ENCODE peak calls at places on chromosome 3, in five cellular contexts. B, G, O, H and E are unnamed samples.

GRCh38 chr3:98032881-98033280 is 2.2 kb downstream of the GABRR3 start:
- DNase-seq in B (no peak), G (no peak), O (peak; percentile 5), H (no peak), E (no peak)

GRCh38 chr3:122996038-122996580 is 31.5 kb downstream of the SEMA5B start:
- DNase-seq in B (no peak), G (no peak), O (no peak), H (no peak), E (no peak)

GRCh38 chr3:190192087-190192486 is 71.4 kb upstream of the P3H2 start:
- DNase-seq in B (no peak), G (no peak), O (peak; percentile 35), H (no peak), E (no peak)

GRCh38 chr3:40768536-40768935 is 243.8 kb downstream of the ZNF621 start:
- DNase-seq in B (no peak), G (no peak), O (no peak), H (no peak), E (no peak)

GRCh38 chr3:57582470-57583168 is 14.5 kb downstream of the ARF4 start:
- DNase-seq in B (no peak), G (no peak), O (peak; percentile 70), H (no peak), E (no peak)

GRCh38 chr3:65170357-65171090 is 482.7 kb upstream of the ADAMTS9 start:
- DNase-seq in B (no peak), G (no peak), O (peak; percentile 5), H (no peak), E (peak; percentile 91)

GRCh38 chr3:183309276-183309675 is 56.2 kb downstream of the B3GNT5 start:
- DNase-seq in B (no peak), G (no peak), O (no peak), H (no peak), E (no peak)

GRCh38 chr3:113174806-113175490 is 36.4 kb upstream of the BOC start:
- DNase-seq in B (no peak), G (no peak), O (no peak), H (no peak), E (no peak)

GRCh38 chr3:129703913-129704312 is 97.4 kb upstream of the PLXND1 start:
- DNase-seq in B (no peak), G (no peak), O (no peak), H (no peak), E (no peak)

GRCh38 chr3:160885791-160886286 is 129.8 kb downstream of the PPM1L start:
- DNase-seq in B (peak; percentile 35), G (no peak), O (peak; percentile 96), H (no peak), E (peak; percentile 6)

GRCh38 chr3:156474560-156475389 is 80.1 kb downstream of the SSR3 start:
- DNase-seq in B (no peak), G (no peak), O (no peak), H (no peak), E (no peak)

GRCh38 chr3:130829575-130829947 is 64.3 kb upstream of the ATP2C1 start:
- DNase-seq in B (no peak), G (no peak), O (no peak), H (no peak), E (no peak)